ENCODE peak calls at places on chromosomes 13 and 19, in nine cellular contexts. W, E, U, Y, X, V, C, Z and F are unnamed samples.

GRCh38 chr19:15836345-15836594 is 20.8 kb upstream of the OR10H1 start:
- DNase-seq in W (peak; percentile 50), E (no peak), U (no peak), Y (peak; percentile 8), X (no peak), V (peak; percentile 18), C (no peak), Z (peak; percentile 25), F (no peak)

GRCh38 chr19:49997709-49998108 is 27.5 kb downstream of the VRK3 start:
- DNase-seq in W (peak; percentile 59), E (peak; percentile 19), U (peak; percentile 85), Y (peak; percentile 50), X (no peak), V (no peak), C (peak; percentile 60), Z (peak; percentile 6), F (peak; percentile 41)

GRCh38 chr13:100088282-100088647 is 628 bp upstream of the PCCA start:
- DNase-seq in W (no peak), E (peak; percentile 7), U (no peak), Y (peak; percentile 57), X (no peak), V (no peak), C (peak; percentile 27), Z (no peak), F (no peak)

GRCh38 chr19:45469835-45470146 is 2.0 kb downstream of the FOSB start:
- DNase-seq in W (peak; percentile 88), E (no peak), U (peak; percentile 95), Y (peak; percentile 24), X (no peak), V (no peak), C (no peak), Z (no peak), F (peak; percentile 93)

GRCh38 chr19:33891773-33892172 is 95.1 kb downstream of the KCTD15 start:
- DNase-seq in W (no peak), E (no peak), U (no peak), Y (no peak), X (no peak), V (no peak), C (no peak), Z (no peak), F (no peak)

GRCh38 chr19:50562996-50563395 is 5.2 kb downstream of the LRRC4B start:
- DNase-seq in W (no peak), E (no peak), U (no peak), Y (no peak), X (no peak), V (no peak), C (no peak), Z (no peak), F (no peak)

GRCh38 chr13:95530178-95530577 is 22.3 kb upstream of the CLDN10 start:
- DNase-seq in W (peak; percentile 73), E (no peak), U (no peak), Y (peak; percentile 41), X (no peak), V (no peak), C (no peak), Z (peak; percentile 11), F (peak; percentile 80)

GRCh38 chr19:54691582-54692293 is 29.0 kb downstream of the LILRB4 start:
- DNase-seq in W (no peak), E (no peak), U (no peak), Y (no peak), X (no peak), V (no peak), C (no peak), Z (no peak), F (no peak)

GRCh38 chr19:58395220-58395978 is at the start of gene RNF225:
- DNase-seq in W (peak; percentile 86), E (no peak), U (peak; percentile 69), Y (no peak), X (no peak), V (no peak), C (no peak), Z (no peak), F (no peak)

GRCh38 chr19:23283925-23284324 is 33.7 kb upstream of the ZNF724 start:
- DNase-seq in W (no peak), E (peak; percentile 43), U (peak; percentile 88), Y (peak; percentile 65), X (no peak), V (no peak), C (peak; percentile 55), Z (peak; percentile 18), F (peak; percentile 38)

GRCh38 chr19:49866933-49867782 is at the start of gene PNKP:
- DNase-seq in W (peak; percentile 93), E (peak; percentile 91), U (peak; percentile 95), Y (peak; percentile 92), X (no peak), V (peak; percentile 89), C (peak; percentile 93), Z (peak; percentile 88), F (peak; percentile 96)

GRCh38 chr19:11227201-11227886 is 12.1 kb upstream of the ANGPTL8 start:
- DNase-seq in W (peak; percentile 48), E (no peak), U (peak; percentile 95), Y (peak; percentile 13), X (no peak), V (no peak), C (peak; percentile 28), Z (no peak), F (no peak)

GRCh38 chr19:8342316-8342683 is 762 bp downstream of the KANK3 start:
- DNase-seq in W (no peak), E (peak; percentile 35), U (peak; percentile 46), Y (no peak), X (no peak), V (no peak), C (no peak), Z (no peak), F (no peak)

GRCh38 chr13:76634431-76635191 is 251.6 kb downstream of the KCTD12 start:
- DNase-seq in W (no peak), E (no peak), U (no peak), Y (no peak), X (no peak), V (no peak), C (no peak), Z (no peak), F (no peak)

GRCh38 chr13:46124967-46125933 is 20.4 kb upstream of the CPB2 start:
- DNase-seq in W (no peak), E (no peak), U (no peak), Y (no peak), X (no peak), V (no peak), C (no peak), Z (no peak), F (peak; percentile 95)

GRCh38 chr13:26697069-26697955 is 63.3 kb downstream of the GPR12 start:
- DNase-seq in W (no peak), E (no peak), U (no peak), Y (no peak), X (no peak), V (no peak), C (no peak), Z (no peak), F (no peak)

GRCh38 chr19:10551698-10552301 is 8.1 kb downstream of the ATG4D start:
- DNase-seq in W (no peak), E (no peak), U (peak; percentile 69), Y (peak; percentile 46), X (peak; percentile 16), V (no peak), C (no peak), Z (peak; percentile 41), F (peak; percentile 61)

GRCh38 chr13:99980201-99981114 is 1.1 kb upstream of the ZIC2 start:
- DNase-seq in W (peak; percentile 53), E (peak; percentile 76), U (peak; percentile 85), Y (peak; percentile 92), X (no peak), V (no peak), C (peak; percentile 96), Z (peak; percentile 60), F (peak; percentile 96)

GRCh38 chr13:75621147-75621546 is 15.0 kb upstream of the LMO7 start:
- DNase-seq in W (no peak), E (no peak), U (no peak), Y (peak; percentile 72), X (no peak), V (no peak), C (no peak), Z (peak; percentile 91), F (peak; percentile 43)

DNA sequence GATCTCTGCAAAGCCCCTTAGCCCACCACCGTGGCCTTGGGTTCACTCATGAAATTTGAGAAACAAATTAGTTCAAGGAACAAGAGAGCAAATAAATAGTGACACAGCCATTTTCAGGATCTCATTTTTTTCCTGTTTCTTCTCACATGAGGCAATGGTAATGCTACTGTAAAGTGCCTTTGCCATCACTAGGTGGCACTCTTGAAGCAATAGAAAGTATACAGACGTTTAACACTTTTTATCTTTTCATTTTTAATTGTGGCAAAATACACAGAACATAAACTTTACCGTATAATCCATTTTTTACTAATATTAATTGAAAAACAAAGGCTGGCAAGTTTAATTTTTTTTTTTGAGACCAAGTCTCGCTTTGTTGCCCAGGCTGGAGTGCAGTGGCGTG is 76.9 kb upstream of the ZNF835 start:
- DNase-seq in W (no peak), E (no peak), U (peak; percentile 11), Y (peak; percentile 18), X (no peak), V (no peak), C (no peak), Z (no peak), F (peak; percentile 52)
- TF ChIP-seq CTCF in W (no peak), E (no peak), U (peak; percentile 32), Y (no peak), X (peak; percentile 10), V (no peak), C (peak; percentile 30), Z (no peak), F (peak; percentile 64)

DNA sequence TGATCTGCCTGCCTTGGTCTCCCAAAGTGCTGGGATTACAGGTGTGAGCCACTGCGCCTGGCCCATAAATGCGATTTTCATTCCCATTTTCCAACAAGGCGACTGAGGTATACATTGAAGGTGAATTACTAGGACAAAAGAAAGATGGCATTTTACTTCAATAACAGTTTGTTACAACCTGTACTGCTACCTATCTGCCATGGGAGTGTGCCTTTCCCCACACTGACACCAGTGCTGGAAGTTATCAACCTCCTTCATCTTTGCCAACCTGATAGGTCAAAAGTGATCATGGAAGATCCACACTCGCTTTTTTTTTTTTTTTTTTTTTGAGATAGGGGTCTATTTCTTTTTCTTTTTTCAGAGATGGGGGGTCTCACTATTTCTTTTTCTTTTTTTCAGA is 11.0 kb downstream of the CRX start:
- DNase-seq in W (no peak), E (no peak), U (no peak), Y (no peak), X (no peak), V (no peak), C (no peak), Z (no peak), F (no peak)
- TF ChIP-seq CTCF in W (no peak), E (no peak), U (peak; percentile 66), Y (no peak), X (no peak), V (no peak), C (peak; percentile 6), Z (no peak), F (no peak)

GRCh38 chr13:89695343-89696257 is 1651.9 kb upstream of the MIR17HG start:
- DNase-seq in W (peak; percentile 17), E (peak; percentile 70), U (peak; percentile 73), Y (peak; percentile 69), X (no peak), V (no peak), C (peak; percentile 60), Z (peak; percentile 8), F (peak; percentile 76)
- TF ChIP-seq CTCF in W (peak; percentile 59), E (peak; percentile 75), U (peak; percentile 87), Y (peak; percentile 90), X (no peak), V (no peak), C (peak; percentile 86), Z (peak; percentile 61), F (peak; percentile 82)

GRCh38 chr13:72782717-72783116 is 784 bp downstream of the PIBF1 start:
- DNase-seq in W (no peak), E (no peak), U (no peak), Y (peak; percentile 22), X (no peak), V (no peak), C (peak; percentile 2), Z (peak; percentile 30), F (peak; percentile 12)

GRCh38 chr13:72781461-72782439 is at the start of the genes DIS3 and PIBF1:
- DNase-seq in W (peak; percentile 97), E (peak; percentile 97), U (peak; percentile 99), Y (peak; percentile 99), X (peak; percentile 95), V (peak; percentile 98), C (peak; percentile 98), Z (peak; percentile 97), F (peak; percentile 99)
- TF ChIP-seq CTCF in W (no peak), E (no peak), U (no peak), Y (no peak), X (no peak), V (no peak), C (no peak), Z (peak; percentile 6), F (no peak)